ENCODE peak calls at places on chromosome 7, in seven cellular contexts. I is stomach, N is HCT116, P is fibroblast of pulmonary artery, G is ovary, D is cardiac fibroblast, J is right atrium auricular region. H is an unnamed sample.
A peak's percentile ranks its signal among the peaks of the same experiment; 100 is the strongest.

GRCh38 chr7:137989590-137989989 is 12.3 kb downstream of the CREB3L2 start:
- DNase-seq in I (no peak), N (no peak), P (no peak), G (no peak), D (no peak), J (no peak), H (no peak)

GRCh38 chr7:128394904-128395496 is 14.8 kb downstream of the IMPDH1 start:
- DNase-seq in I (no peak), N (no peak), P (no peak), G (no peak), D (no peak), J (no peak), H (no peak)

GRCh38 chr7:11573128-11573527 is 258.9 kb downstream of the THSD7A start:
- DNase-seq in I (no peak), N (no peak), P (no peak), G (no peak), D (no peak), J (no peak), H (no peak)

GRCh38 chr7:32347244-32347828 is 142.8 kb downstream of the LSM5 start:
- DNase-seq in I (no peak), N (peak; percentile 19), P (peak; percentile 33), G (no peak), D (peak; percentile 24), J (no peak), H (no peak)

GRCh38 chr7:75866497-75867389 is 12.1 kb upstream of the RHBDD2 start:
- DNase-seq in I (peak; percentile 66), N (peak; percentile 48), P (peak; percentile 80), G (no peak), D (peak; percentile 79), J (peak; percentile 73), H (peak; percentile 62)

GRCh38 chr7:75617634-75618234 is 121.0 kb downstream of the HIP1 start:
- DNase-seq in I (peak; percentile 56), N (no peak), P (peak; percentile 69), G (no peak), D (peak; percentile 79), J (peak; percentile 83), H (no peak)

GRCh38 chr7:131302876-131303707 is 24.6 kb upstream of the MKLN1 start:
- DNase-seq in I (peak; percentile 46), N (peak; percentile 39), P (peak; percentile 44), G (no peak), D (peak; percentile 46), J (no peak), H (no peak)

GRCh38 chr7:2725178-2726105 is 37.4 kb downstream of the AMZ1 start:
- DNase-seq in I (peak; percentile 17), N (no peak), P (no peak), G (no peak), D (no peak), J (no peak), H (no peak)

GRCh38 chr7:144738708-144739314 is 97.0 kb downstream of the TPK1 start:
- DNase-seq in I (no peak), N (peak; percentile 18), P (peak; percentile 56), G (no peak), D (peak; percentile 54), J (no peak), H (no peak)

GRCh38 chr7:30491417-30491816 is 12.8 kb upstream of the NOD1 start:
- DNase-seq in I (no peak), N (no peak), P (no peak), G (no peak), D (no peak), J (no peak), H (no peak)

GRCh38 chr7:91193141-91193540 is 71.1 kb upstream of the FZD1 start:
- DNase-seq in I (no peak), N (no peak), P (peak; percentile 31), G (no peak), D (peak; percentile 19), J (no peak), H (no peak)

GRCh38 chr7:1531263-1531978 is 919 bp downstream of the MAFK start:
- DNase-seq in I (peak; percentile 42), N (no peak), P (peak; percentile 44), G (peak; percentile 48), D (peak; percentile 46), J (peak; percentile 66), H (peak; percentile 57)

GRCh38 chr7:88546808-88547207 is 212.7 kb upstream of the ZNF804B start:
- DNase-seq in I (no peak), N (peak; percentile 58), P (peak; percentile 33), G (no peak), D (peak; percentile 12), J (no peak), H (no peak)

GRCh38 chr7:36916619-36917018 is 192.3 kb upstream of the AOAH start:
- DNase-seq in I (no peak), N (no peak), P (no peak), G (no peak), D (no peak), J (no peak), H (no peak)

GRCh38 chr7:30594055-30594539 is 581 bp upstream of the GARS1 start:
- DNase-seq in I (no peak), N (no peak), P (peak; percentile 27), G (no peak), D (peak; percentile 43), J (no peak), H (peak; percentile 32)

GRCh38 chr7:143385891-143386781 is 5.0 kb downstream of the ZYX start:
- DNase-seq in I (no peak), N (no peak), P (peak; percentile 65), G (peak; percentile 45), D (peak; percentile 53), J (peak; percentile 59), H (no peak)

GRCh38 chr7:121505021-121505420 is 108.9 kb upstream of the FAM3C start:
- DNase-seq in I (no peak), N (no peak), P (peak; percentile 73), G (no peak), D (peak; percentile 73), J (no peak), H (no peak)

GRCh38 chr7:52017802-52018679 is 701.4 kb upstream of the COBL start:
- DNase-seq in I (peak; percentile 62), N (no peak), P (no peak), G (no peak), D (no peak), J (no peak), H (no peak)

GRCh38 chr7:3978839-3979238 is 677.8 kb downstream of the SDK1 start:
- DNase-seq in I (no peak), N (no peak), P (no peak), G (no peak), D (no peak), J (no peak), H (no peak)

GRCh38 chr7:44979481-44980392 is 922 bp upstream of the MYO1G start:
- DNase-seq in I (no peak), N (no peak), P (no peak), G (no peak), D (no peak), J (no peak), H (peak; percentile 8)
- H3K4me3 ChIP-seq in I (no peak overlapping the region), N (no peak overlapping the region), P (no peak overlapping the region), G (no peak overlapping the region), D (no peak overlapping the region), J (no peak overlapping the region), H (no peak overlapping the region)

GRCh38 chr7:136677456-136678365 is 190.7 kb upstream of the CHRM2 start:
- DNase-seq in I (no peak), N (no peak), P (peak; percentile 73), G (no peak), D (peak; percentile 52), J (no peak), H (no peak)
- H3K4me3 ChIP-seq in I (no peak overlapping the region), N (no peak overlapping the region), P (no peak overlapping the region), G (no peak overlapping the region), D (no peak overlapping the region), J (no peak overlapping the region), H (no peak overlapping the region)

GRCh38 chr7:64574481-64575159 is 11.7 kb upstream of the ZNF680 start:
- DNase-seq in I (no peak), N (no peak), P (peak; percentile 57), G (peak; percentile 38), D (peak; percentile 75), J (no peak), H (peak; percentile 31)
- H3K4me3 ChIP-seq in I (peak overlapping the region; percentile 35), N (no peak overlapping the region), P (peak overlapping the region; percentile 43), G (no peak overlapping the region), D (peak overlapping the region; percentile 42), J (peak overlapping the region; percentile 10), H (peak overlapping the region; percentile 27)

GRCh38 chr7:28903779-28904538 is 54.2 kb downstream of the TRIL start:
- DNase-seq in I (no peak), N (no peak), P (no peak), G (no peak), D (no peak), J (no peak), H (no peak)
- H3K4me3 ChIP-seq in I (peak overlapping the region; percentile 12), N (no peak overlapping the region), P (peak overlapping the region; percentile 41), G (peak overlapping the region; percentile 18), D (peak overlapping the region; percentile 6), J (no peak overlapping the region), H (no peak overlapping the region)

DNA sequence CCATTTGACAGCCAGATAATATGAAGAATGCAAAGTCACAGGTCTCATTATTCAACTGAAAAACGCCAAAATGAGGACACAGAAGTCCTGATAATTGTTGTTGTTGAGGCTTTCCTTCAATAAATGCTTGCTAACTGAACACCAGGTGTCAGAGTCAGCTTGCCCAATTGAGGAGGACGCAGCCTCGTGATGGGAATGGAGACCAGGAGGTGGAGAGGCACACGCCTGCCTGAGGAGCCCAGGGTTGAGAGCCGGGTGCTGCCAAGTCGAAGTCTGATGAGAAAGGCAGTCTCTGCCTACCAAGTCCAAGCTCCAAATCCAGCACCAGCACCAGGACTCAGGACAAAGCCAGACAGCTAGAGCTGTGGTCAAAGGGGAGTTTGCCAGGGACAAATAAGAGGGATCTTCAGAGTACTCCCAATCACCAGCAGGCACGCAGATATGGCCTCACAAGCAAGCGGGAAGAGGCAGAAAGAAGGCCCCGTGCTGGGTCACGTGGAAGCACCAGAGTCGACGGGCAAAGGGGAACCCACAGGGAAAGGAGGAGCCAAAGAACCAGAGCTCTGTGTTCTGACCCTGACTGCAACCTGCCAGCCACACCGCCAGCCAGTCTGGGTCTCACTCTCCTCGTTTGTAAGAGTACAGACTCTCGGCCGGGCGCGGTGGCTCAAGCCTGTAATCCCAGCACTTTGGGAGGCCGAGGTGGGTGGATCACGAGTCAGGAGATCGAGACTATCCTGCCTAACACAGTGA is 47.6 kb downstream of the VOPP1 start:
- DNase-seq in I (peak; percentile 24), N (no peak), P (no peak), G (no peak), D (peak; percentile 21), J (no peak), H (no peak)
- H3K4me3 ChIP-seq in I (no peak overlapping the region), N (no peak overlapping the region), P (no peak overlapping the region), G (no peak overlapping the region), D (no peak overlapping the region), J (no peak overlapping the region), H (no peak overlapping the region)

GRCh38 chr7:20776942-20777341 is 9.7 kb downstream of the SP8 start:
- DNase-seq in I (no peak), N (no peak), P (no peak), G (no peak), D (no peak), J (no peak), H (no peak)
- H3K4me3 ChIP-seq in I (no peak overlapping the region), N (no peak overlapping the region), P (no peak overlapping the region), G (no peak overlapping the region), D (no peak overlapping the region), J (no peak overlapping the region), H (no peak overlapping the region)

GRCh38 chr7:150401861-150402631 is 22.9 kb downstream of the ZNF775 start:
- DNase-seq in I (no peak), N (no peak), P (no peak), G (no peak), D (no peak), J (no peak), H (no peak)
- H3K4me3 ChIP-seq in I (no peak overlapping the region), N (no peak overlapping the region), P (no peak overlapping the region), G (no peak overlapping the region), D (no peak overlapping the region), J (no peak overlapping the region), H (no peak overlapping the region)